ENCODE peak calls at places on chromosomes 7 and 10, in ten cellular contexts. One of them, this sample, is unnamed.
A peak's percentile ranks its signal among the peaks of the same experiment; 100 is the strongest.

GRCh38 chr10:70753841-70754621 is 31.1 kb downstream of the TBATA start:
- DNase-seq in B cell: no peak
- DNase-seq in activated gamma-delta T cell: no peak
- DNase-seq in foreskin fibroblast: no peak
- DNase-seq in HuH-7.5: no peak
- DNase-seq in effector memory CD4-positive, alpha-beta T cell: no peak
- DNase-seq in SHP77: no peak
- DNase-seq in tibial nerve: no peak
- DNase-seq in CD4-positive, alpha-beta T cell: no peak
- DNase-seq in thoracic aorta: no peak
- DNase-seq in this sample: no peak

GRCh38 chr10:22620929-22621328 is 93.4 kb downstream of the PIP4K2A start:
- DNase-seq in B cell: no peak
- DNase-seq in activated gamma-delta T cell: no peak
- DNase-seq in foreskin fibroblast: peak; percentile 17
- DNase-seq in HuH-7.5: no peak
- DNase-seq in effector memory CD4-positive, alpha-beta T cell: no peak
- DNase-seq in SHP77: no peak
- DNase-seq in tibial nerve: no peak
- DNase-seq in CD4-positive, alpha-beta T cell: no peak
- DNase-seq in thoracic aorta: no peak
- DNase-seq in this sample: no peak

GRCh38 chr10:79196470-79197461 is 128.0 kb downstream of the ZMIZ1 start:
- DNase-seq in B cell: peak; percentile 78
- DNase-seq in activated gamma-delta T cell: peak; percentile 46
- DNase-seq in foreskin fibroblast: peak; percentile 77
- DNase-seq in HuH-7.5: peak; percentile 82
- DNase-seq in effector memory CD4-positive, alpha-beta T cell: peak; percentile 54
- DNase-seq in SHP77: peak; percentile 25
- DNase-seq in tibial nerve: peak; percentile 60
- DNase-seq in CD4-positive, alpha-beta T cell: peak; percentile 66
- DNase-seq in thoracic aorta: peak; percentile 16
- DNase-seq in this sample: peak; percentile 62

GRCh38 chr10:86969421-86970041 is 1.2 kb downstream of the ADIRF start:
- DNase-seq in B cell: no peak
- DNase-seq in activated gamma-delta T cell: no peak
- DNase-seq in foreskin fibroblast: peak; percentile 72
- DNase-seq in HuH-7.5: no peak
- DNase-seq in effector memory CD4-positive, alpha-beta T cell: no peak
- DNase-seq in SHP77: no peak
- DNase-seq in tibial nerve: no peak
- DNase-seq in CD4-positive, alpha-beta T cell: no peak
- DNase-seq in thoracic aorta: no peak
- DNase-seq in this sample: no peak

GRCh38 chr10:30742471-30742870 is 112.9 kb upstream of the LYZL2 start:
- DNase-seq in B cell: no peak
- DNase-seq in activated gamma-delta T cell: no peak
- DNase-seq in foreskin fibroblast: no peak
- DNase-seq in HuH-7.5: no peak
- DNase-seq in effector memory CD4-positive, alpha-beta T cell: no peak
- DNase-seq in SHP77: no peak
- DNase-seq in tibial nerve: no peak
- DNase-seq in CD4-positive, alpha-beta T cell: no peak
- DNase-seq in thoracic aorta: no peak
- DNase-seq in this sample: no peak

GRCh38 chr10:5284311-5285057 is 80.3 kb upstream of the UCN3 start:
- DNase-seq in B cell: no peak
- DNase-seq in activated gamma-delta T cell: no peak
- DNase-seq in foreskin fibroblast: peak; percentile 39
- DNase-seq in HuH-7.5: no peak
- DNase-seq in effector memory CD4-positive, alpha-beta T cell: no peak
- DNase-seq in SHP77: peak; percentile 85
- DNase-seq in tibial nerve: no peak
- DNase-seq in CD4-positive, alpha-beta T cell: no peak
- DNase-seq in thoracic aorta: no peak
- DNase-seq in this sample: no peak

GRCh38 chr7:94303736-94304135 is 91.0 kb upstream of the COL1A2 start:
- DNase-seq in B cell: no peak
- DNase-seq in activated gamma-delta T cell: no peak
- DNase-seq in foreskin fibroblast: peak; percentile 90
- DNase-seq in HuH-7.5: no peak
- DNase-seq in effector memory CD4-positive, alpha-beta T cell: no peak
- DNase-seq in SHP77: no peak
- DNase-seq in tibial nerve: no peak
- DNase-seq in CD4-positive, alpha-beta T cell: no peak
- DNase-seq in thoracic aorta: no peak
- DNase-seq in this sample: no peak

GRCh38 chr10:17109475-17110207 is 20.0 kb downstream of the CUBN start:
- DNase-seq in B cell: no peak
- DNase-seq in activated gamma-delta T cell: no peak
- DNase-seq in foreskin fibroblast: peak; percentile 94
- DNase-seq in HuH-7.5: no peak
- DNase-seq in effector memory CD4-positive, alpha-beta T cell: no peak
- DNase-seq in SHP77: no peak
- DNase-seq in tibial nerve: no peak
- DNase-seq in CD4-positive, alpha-beta T cell: no peak
- DNase-seq in thoracic aorta: no peak
- DNase-seq in this sample: no peak

GRCh38 chr10:102268333-102268999 is 23.1 kb downstream of the GBF1 start:
- DNase-seq in B cell: no peak
- DNase-seq in activated gamma-delta T cell: no peak
- DNase-seq in foreskin fibroblast: peak; percentile 72
- DNase-seq in HuH-7.5: no peak
- DNase-seq in effector memory CD4-positive, alpha-beta T cell: no peak
- DNase-seq in SHP77: no peak
- DNase-seq in tibial nerve: no peak
- DNase-seq in CD4-positive, alpha-beta T cell: no peak
- DNase-seq in thoracic aorta: no peak
- DNase-seq in this sample: no peak

GRCh38 chr10:6536102-6536501 is 44.0 kb downstream of the PRKCQ start:
- DNase-seq in B cell: no peak
- DNase-seq in activated gamma-delta T cell: no peak
- DNase-seq in foreskin fibroblast: no peak
- DNase-seq in HuH-7.5: no peak
- DNase-seq in effector memory CD4-positive, alpha-beta T cell: no peak
- DNase-seq in SHP77: no peak
- DNase-seq in tibial nerve: no peak
- DNase-seq in CD4-positive, alpha-beta T cell: no peak
- DNase-seq in thoracic aorta: no peak
- DNase-seq in this sample: no peak

GRCh38 chr10:77264107-77264506 is 373.5 kb downstream of the KCNMA1 start:
- DNase-seq in B cell: peak; percentile 27
- DNase-seq in activated gamma-delta T cell: no peak
- DNase-seq in foreskin fibroblast: no peak
- DNase-seq in HuH-7.5: no peak
- DNase-seq in effector memory CD4-positive, alpha-beta T cell: no peak
- DNase-seq in SHP77: no peak
- DNase-seq in tibial nerve: no peak
- DNase-seq in CD4-positive, alpha-beta T cell: no peak
- DNase-seq in thoracic aorta: no peak
- DNase-seq in this sample: no peak

GRCh38 chr10:32393942-32394341 is 47.0 kb upstream of the EPC1 start:
- DNase-seq in B cell: no peak
- DNase-seq in activated gamma-delta T cell: no peak
- DNase-seq in foreskin fibroblast: no peak
- DNase-seq in HuH-7.5: no peak
- DNase-seq in effector memory CD4-positive, alpha-beta T cell: no peak
- DNase-seq in SHP77: no peak
- DNase-seq in tibial nerve: no peak
- DNase-seq in CD4-positive, alpha-beta T cell: no peak
- DNase-seq in thoracic aorta: no peak
- DNase-seq in this sample: no peak